ENCODE peak calls at places on chromosomes 4 and X, in six cellular contexts. One of them, this sample, is unnamed.

GRCh38 chrX:18886344-18887161 is 97.4 kb downstream of the PHKA2 start:
- DNase-seq in neural crest cell: peak
- DNase-seq in HFF-Myc: no peak
- DNase-seq in HFFc6: peak
- DNase-seq in CD4-positive, alpha-beta T cell: peak
- DNase-seq in right atrium auricular region: peak
- DNase-seq in this sample: peak

GRCh38 chr4:5098176-5098575 is 46.9 kb downstream of the STK32B start:
- DNase-seq in right atrium auricular region: no peak
- DNase-seq in neural crest cell: no peak
- DNase-seq in CD4-positive, alpha-beta T cell: no peak
- DNase-seq in HFFc6: no peak
- DNase-seq in HFF-Myc: no peak
- DNase-seq in this sample: no peak

GRCh38 chrX:108068121-108068520 is 23.2 kb downstream of the PSMD10 start:
- DNase-seq in HFFc6: no peak
- DNase-seq in right atrium auricular region: no peak
- DNase-seq in HFF-Myc: no peak
- DNase-seq in CD4-positive, alpha-beta T cell: no peak
- DNase-seq in neural crest cell: no peak
- DNase-seq in this sample: no peak

GRCh38 chrX:20530319-20530979 is 263.7 kb upstream of the RPS6KA3 start:
- DNase-seq in HFFc6: peak
- DNase-seq in HFF-Myc: no peak
- DNase-seq in neural crest cell: peak
- DNase-seq in CD4-positive, alpha-beta T cell: peak
- DNase-seq in right atrium auricular region: peak
- DNase-seq in this sample: peak

GRCh38 chr4:32962100-32962499 is 2241.9 kb downstream of the PCDH7 start:
- DNase-seq in HFF-Myc: no peak
- DNase-seq in CD4-positive, alpha-beta T cell: no peak
- DNase-seq in neural crest cell: no peak
- DNase-seq in HFFc6: no peak
- DNase-seq in right atrium auricular region: no peak
- DNase-seq in this sample: no peak

GRCh38 chr4:40255722-40256281 is 59.0 kb downstream of the RHOH start:
- DNase-seq in HFF-Myc: peak
- DNase-seq in CD4-positive, alpha-beta T cell: no peak
- DNase-seq in right atrium auricular region: no peak
- DNase-seq in HFFc6: peak
- DNase-seq in neural crest cell: no peak
- DNase-seq in this sample: no peak

GRCh38 chrX:139563251-139563650 is 32.7 kb downstream of the F9 start:
- DNase-seq in HFFc6: no peak
- DNase-seq in neural crest cell: no peak
- DNase-seq in right atrium auricular region: no peak
- DNase-seq in CD4-positive, alpha-beta T cell: no peak
- DNase-seq in HFF-Myc: no peak
- DNase-seq in this sample: no peak

GRCh38 chr4:125836597-125837195 is 521.9 kb downstream of the FAT4 start:
- DNase-seq in CD4-positive, alpha-beta T cell: no peak
- DNase-seq in HFF-Myc: no peak
- DNase-seq in HFFc6: no peak
- DNase-seq in neural crest cell: no peak
- DNase-seq in right atrium auricular region: no peak
- DNase-seq in this sample: no peak

GRCh38 chr4:121998024-121998423 is 46.2 kb upstream of the TRPC3 start:
- DNase-seq in right atrium auricular region: no peak
- DNase-seq in neural crest cell: no peak
- DNase-seq in HFFc6: no peak
- DNase-seq in CD4-positive, alpha-beta T cell: no peak
- DNase-seq in HFF-Myc: no peak
- DNase-seq in this sample: peak

GRCh38 chrX:3712080-3712869 is 1.2 kb downstream of the PRKX start:
- DNase-seq in HFFc6: no peak
- DNase-seq in HFF-Myc: no peak
- DNase-seq in neural crest cell: peak
- DNase-seq in right atrium auricular region: no peak
- DNase-seq in CD4-positive, alpha-beta T cell: no peak
- DNase-seq in this sample: peak

GRCh38 chr4:144666539-144667175 is 20.7 kb downstream of the HHIP start:
- DNase-seq in neural crest cell: no peak
- DNase-seq in right atrium auricular region: no peak
- DNase-seq in CD4-positive, alpha-beta T cell: no peak
- DNase-seq in HFF-Myc: peak
- DNase-seq in HFFc6: peak
- DNase-seq in this sample: no peak

GRCh38 chr4:98564847-98565246 is 93.6 kb downstream of the TSPAN5 start:
- DNase-seq in right atrium auricular region: no peak
- DNase-seq in HFFc6: no peak
- DNase-seq in CD4-positive, alpha-beta T cell: no peak
- DNase-seq in HFF-Myc: no peak
- DNase-seq in neural crest cell: no peak
- DNase-seq in this sample: no peak

GRCh38 chrX:21153503-21153902 is 220.7 kb upstream of the CNKSR2 start:
- DNase-seq in neural crest cell: peak
- DNase-seq in HFFc6: no peak
- DNase-seq in right atrium auricular region: peak
- DNase-seq in CD4-positive, alpha-beta T cell: no peak
- DNase-seq in HFF-Myc: no peak
- DNase-seq in this sample: no peak

GRCh38 chr4:95838192-95838591 is 1.7 kb upstream of the PDHA2 start:
- DNase-seq in HFF-Myc: no peak
- DNase-seq in HFFc6: no peak
- DNase-seq in neural crest cell: no peak
- DNase-seq in CD4-positive, alpha-beta T cell: no peak
- DNase-seq in right atrium auricular region: no peak
- DNase-seq in this sample: no peak

GRCh38 chrX:87167841-87168240 is 349.8 kb upstream of the KLHL4 start:
- DNase-seq in CD4-positive, alpha-beta T cell: no peak
- DNase-seq in HFF-Myc: no peak
- DNase-seq in HFFc6: no peak
- DNase-seq in right atrium auricular region: no peak
- DNase-seq in neural crest cell: no peak
- DNase-seq in this sample: no peak

GRCh38 chrX:41312786-41313185 is 21.2 kb upstream of the DDX3X start:
- DNase-seq in neural crest cell: no peak
- DNase-seq in HFFc6: no peak
- DNase-seq in right atrium auricular region: no peak
- DNase-seq in HFF-Myc: no peak
- DNase-seq in CD4-positive, alpha-beta T cell: no peak
- DNase-seq in this sample: no peak

GRCh38 chr4:915041-915474 is 17.1 kb downstream of the GAK start:
- DNase-seq in right atrium auricular region: no peak
- DNase-seq in HFF-Myc: no peak
- DNase-seq in HFFc6: no peak
- DNase-seq in CD4-positive, alpha-beta T cell: no peak
- DNase-seq in neural crest cell: no peak
- DNase-seq in this sample: no peak

GRCh38 chr4:118177121-118177520 is 142.8 kb downstream of the NDST3 start:
- DNase-seq in right atrium auricular region: no peak
- DNase-seq in CD4-positive, alpha-beta T cell: no peak
- DNase-seq in neural crest cell: no peak
- DNase-seq in HFF-Myc: no peak
- DNase-seq in HFFc6: peak
- DNase-seq in this sample: no peak

GRCh38 chr4:180059216-180059881 is 2183.9 kb upstream of the TENM3 start:
- DNase-seq in CD4-positive, alpha-beta T cell: no peak
- DNase-seq in HFFc6: no peak
- DNase-seq in HFF-Myc: no peak
- DNase-seq in right atrium auricular region: no peak
- DNase-seq in neural crest cell: peak
- DNase-seq in this sample: peak

GRCh38 chr4:142366821-142367220 is 479.3 kb downstream of the INPP4B start:
- DNase-seq in CD4-positive, alpha-beta T cell: no peak
- DNase-seq in neural crest cell: no peak
- DNase-seq in HFF-Myc: peak
- DNase-seq in right atrium auricular region: no peak
- DNase-seq in HFFc6: no peak
- DNase-seq in this sample: no peak

GRCh38 chrX:133923548-133923947 is 61.8 kb downstream of the GPC3 start:
- DNase-seq in HFF-Myc: no peak
- DNase-seq in right atrium auricular region: no peak
- DNase-seq in neural crest cell: no peak
- DNase-seq in CD4-positive, alpha-beta T cell: no peak
- DNase-seq in HFFc6: no peak
- DNase-seq in this sample: no peak

GRCh38 chr4:158186815-158187214 is 14.0 kb upstream of the GASK1B start:
- DNase-seq in HFFc6: no peak
- DNase-seq in HFF-Myc: no peak
- DNase-seq in CD4-positive, alpha-beta T cell: no peak
- DNase-seq in right atrium auricular region: no peak
- DNase-seq in neural crest cell: no peak
- DNase-seq in this sample: no peak

GRCh38 chrX:23008431-23009099 is 8.8 kb downstream of the DDX53 start:
- DNase-seq in right atrium auricular region: no peak
- DNase-seq in neural crest cell: no peak
- DNase-seq in CD4-positive, alpha-beta T cell: no peak
- DNase-seq in HFF-Myc: no peak
- DNase-seq in HFFc6: peak
- DNase-seq in this sample: no peak

GRCh38 chr4:68466185-68466584 is 18.9 kb downstream of the TMPRSS11E start:
- DNase-seq in HFF-Myc: no peak
- DNase-seq in neural crest cell: no peak
- DNase-seq in CD4-positive, alpha-beta T cell: no peak
- DNase-seq in right atrium auricular region: no peak
- DNase-seq in HFFc6: peak
- DNase-seq in this sample: no peak

GRCh38 chrX:33434256-33435092 is 223.1 kb upstream of the DMD start:
- DNase-seq in CD4-positive, alpha-beta T cell: peak
- DNase-seq in right atrium auricular region: peak
- DNase-seq in HFFc6: peak
- DNase-seq in neural crest cell: peak
- DNase-seq in HFF-Myc: no peak
- DNase-seq in this sample: peak

GRCh38 chr4:94566420-94566819 is 114.7 kb downstream of the PDLIM5 start:
- DNase-seq in neural crest cell: no peak
- DNase-seq in HFFc6: no peak
- DNase-seq in HFF-Myc: no peak
- DNase-seq in right atrium auricular region: no peak
- DNase-seq in CD4-positive, alpha-beta T cell: no peak
- DNase-seq in this sample: no peak

GRCh38 chr4:138555584-138555983 is 313.4 kb upstream of the SLC7A11 start:
- DNase-seq in neural crest cell: peak
- DNase-seq in right atrium auricular region: no peak
- DNase-seq in HFF-Myc: no peak
- DNase-seq in CD4-positive, alpha-beta T cell: no peak
- DNase-seq in HFFc6: peak
- DNase-seq in this sample: peak
- TF ChIP-seq CTCF in neural crest cell: peak
- TF ChIP-seq CTCF in right atrium auricular region: no peak
- TF ChIP-seq CTCF in HFF-Myc: peak
- TF ChIP-seq CTCF in CD4-positive, alpha-beta T cell: no peak
- TF ChIP-seq CTCF in HFFc6: peak
- TF ChIP-seq CTCF in this sample: no peak

GRCh38 chr4:185892165-185892564 is 80.2 kb upstream of the SORBS2 start:
- DNase-seq in neural crest cell: no peak
- DNase-seq in right atrium auricular region: no peak
- DNase-seq in HFF-Myc: no peak
- DNase-seq in HFFc6: no peak
- DNase-seq in CD4-positive, alpha-beta T cell: no peak
- DNase-seq in this sample: no peak
- TF ChIP-seq CTCF in neural crest cell: no peak
- TF ChIP-seq CTCF in right atrium auricular region: no peak
- TF ChIP-seq CTCF in HFF-Myc: no peak
- TF ChIP-seq CTCF in HFFc6: no peak
- TF ChIP-seq CTCF in CD4-positive, alpha-beta T cell: no peak
- TF ChIP-seq CTCF in this sample: no peak

GRCh38 chr4:54440394-54441223 is 211.5 kb downstream of the PDGFRA start:
- DNase-seq in CD4-positive, alpha-beta T cell: no peak
- DNase-seq in HFFc6: peak
- DNase-seq in neural crest cell: peak
- DNase-seq in right atrium auricular region: no peak
- DNase-seq in HFF-Myc: no peak
- DNase-seq in this sample: peak
- TF ChIP-seq CTCF in CD4-positive, alpha-beta T cell: no peak
- TF ChIP-seq CTCF in HFFc6: peak
- TF ChIP-seq CTCF in neural crest cell: peak
- TF ChIP-seq CTCF in right atrium auricular region: peak
- TF ChIP-seq CTCF in HFF-Myc: peak
- TF ChIP-seq CTCF in this sample: peak

DNA sequence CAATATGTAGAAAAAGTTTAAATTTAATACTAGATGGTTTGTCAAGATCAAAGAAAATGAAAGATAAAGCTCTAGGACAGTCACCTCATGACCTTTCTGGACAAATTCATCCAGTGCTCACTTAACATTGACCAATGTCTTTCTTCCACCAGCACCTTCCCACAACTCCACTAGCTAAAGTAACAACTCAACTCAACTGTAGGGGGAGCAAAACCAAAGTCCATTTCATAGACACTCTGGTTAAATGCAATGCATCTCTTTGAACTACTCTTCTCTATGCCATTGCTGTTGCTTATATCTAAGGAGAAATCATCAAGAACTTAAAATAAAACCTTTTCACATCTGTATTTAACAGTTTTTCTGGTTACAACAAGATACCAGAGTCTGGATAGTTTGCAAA is 25.1 kb downstream of the UGT2B4 start:
- DNase-seq in right atrium auricular region: no peak
- DNase-seq in HFFc6: no peak
- DNase-seq in HFF-Myc: no peak
- DNase-seq in CD4-positive, alpha-beta T cell: no peak
- DNase-seq in neural crest cell: no peak
- DNase-seq in this sample: no peak
- TF ChIP-seq CTCF in right atrium auricular region: no peak
- TF ChIP-seq CTCF in HFFc6: no peak
- TF ChIP-seq CTCF in HFF-Myc: no peak
- TF ChIP-seq CTCF in CD4-positive, alpha-beta T cell: no peak
- TF ChIP-seq CTCF in neural crest cell: no peak
- TF ChIP-seq CTCF in this sample: no peak

GRCh38 chr4:15848191-15848842 is 70.2 kb downstream of the CD38 start:
- DNase-seq in HFF-Myc: no peak
- DNase-seq in right atrium auricular region: no peak
- DNase-seq in CD4-positive, alpha-beta T cell: no peak
- DNase-seq in HFFc6: no peak
- DNase-seq in neural crest cell: no peak
- DNase-seq in this sample: no peak
- TF ChIP-seq CTCF in HFF-Myc: no peak
- TF ChIP-seq CTCF in right atrium auricular region: no peak
- TF ChIP-seq CTCF in CD4-positive, alpha-beta T cell: no peak
- TF ChIP-seq CTCF in HFFc6: no peak
- TF ChIP-seq CTCF in neural crest cell: no peak
- TF ChIP-seq CTCF in this sample: no peak